ENCODE peak calls at places on chromosomes 16 and 17, in eight cellular contexts. X is HCT116, B is upper lobe of right lung, K is RWPE1, D is tibial artery, Y is psoas muscle, T is dorsolateral prefrontal cortex, H is PC-3. G is an unnamed sample.

GRCh38 chr16:30030011-30030685 is 923 bp downstream of the TLCD3B start:
- DNase-seq in Y (no peak), X (no peak), H (no peak), D (no peak), B (no peak), T (no peak), K (no peak), G (no peak)

GRCh38 chr17:72104164-72104862 is 16.5 kb upstream of the SOX9 start:
- DNase-seq in X (no peak), B (no peak), T (no peak), K (no peak), D (no peak), H (peak), Y (peak), G (no peak)

GRCh38 chr17:3558603-3559269 is 1.1 kb upstream of the TRPV3 start:
- DNase-seq in Y (no peak), X (no peak), D (no peak), T (no peak), H (peak), B (no peak), K (peak), G (no peak)

GRCh38 chr17:45425125-45425983 is 7.3 kb downstream of the ARHGAP27 start:
- DNase-seq in B (peak), D (no peak), T (no peak), K (peak), X (peak), H (peak), Y (peak), G (peak)

GRCh38 chr16:22198547-22199293 is 7.4 kb upstream of the EEF2K start:
- DNase-seq in B (no peak), X (no peak), H (no peak), Y (no peak), K (no peak), D (no peak), T (no peak), G (peak)

GRCh38 chr17:18360518-18360917 is 2.8 kb downstream of the SHMT1 start:
- DNase-seq in T (no peak), B (no peak), D (no peak), X (no peak), K (no peak), H (no peak), Y (no peak), G (no peak)

GRCh38 chr16:22969567-22969966 is 155.6 kb downstream of the HS3ST2 start:
- DNase-seq in K (peak), X (no peak), Y (no peak), T (no peak), D (no peak), B (no peak), H (peak), G (no peak)

GRCh38 chr16:1523581-1524245 is 9.8 kb upstream of the TMEM204 start:
- DNase-seq in H (no peak), Y (no peak), B (no peak), X (no peak), K (no peak), D (no peak), T (no peak), G (no peak)

GRCh38 chr17:8930664-8931063 is 34.8 kb downstream of the PIK3R5 start:
- DNase-seq in X (no peak), T (no peak), B (no peak), K (no peak), H (no peak), D (no peak), Y (no peak), G (no peak)

GRCh38 chr17:36625188-36625587 is 23.8 kb downstream of the MRM1 start:
- DNase-seq in T (no peak), K (no peak), X (no peak), D (no peak), B (no peak), Y (no peak), H (no peak), G (no peak)

GRCh38 chr16:976389-976931 is 5.1 kb upstream of the SOX8 start:
- DNase-seq in X (no peak), B (no peak), T (no peak), D (no peak), H (no peak), Y (no peak), K (no peak), G (peak)

GRCh38 chr16:990516-991291 is 9.1 kb downstream of the SOX8 start:
- DNase-seq in T (no peak), D (no peak), K (no peak), B (no peak), H (no peak), Y (no peak), X (no peak), G (no peak)

GRCh38 chr16:77581706-77582105 is 140.6 kb upstream of the NUDT7 start:
- DNase-seq in X (no peak), Y (no peak), T (no peak), D (no peak), B (no peak), H (no peak), K (no peak), G (no peak)

GRCh38 chr16:23113185-23113584 is 36.1 kb downstream of the USP31 start:
- DNase-seq in B (no peak), T (no peak), X (no peak), K (no peak), H (no peak), Y (no peak), D (no peak), G (peak)

GRCh38 chr16:10983175-10983558 is 38.8 kb downstream of the CLEC16A start:
- DNase-seq in K (no peak), Y (no peak), T (no peak), X (no peak), B (no peak), D (no peak), H (no peak), G (peak)

GRCh38 chr16:31138621-31139578 is 3.4 kb upstream of the PRSS8 start:
- DNase-seq in D (no peak), B (peak), X (peak), H (peak), Y (peak), T (no peak), K (peak), G (no peak)

GRCh38 chr17:42779942-42780815 is at the start of gene WNK4:
- DNase-seq in T (no peak), B (no peak), X (no peak), K (no peak), D (no peak), Y (no peak), H (peak), G (peak)

GRCh38 chr16:62014534-62014933 is 21.7 kb downstream of the CDH8 start:
- DNase-seq in X (no peak), T (no peak), Y (no peak), H (no peak), B (no peak), D (no peak), K (no peak), G (no peak)

DNA sequence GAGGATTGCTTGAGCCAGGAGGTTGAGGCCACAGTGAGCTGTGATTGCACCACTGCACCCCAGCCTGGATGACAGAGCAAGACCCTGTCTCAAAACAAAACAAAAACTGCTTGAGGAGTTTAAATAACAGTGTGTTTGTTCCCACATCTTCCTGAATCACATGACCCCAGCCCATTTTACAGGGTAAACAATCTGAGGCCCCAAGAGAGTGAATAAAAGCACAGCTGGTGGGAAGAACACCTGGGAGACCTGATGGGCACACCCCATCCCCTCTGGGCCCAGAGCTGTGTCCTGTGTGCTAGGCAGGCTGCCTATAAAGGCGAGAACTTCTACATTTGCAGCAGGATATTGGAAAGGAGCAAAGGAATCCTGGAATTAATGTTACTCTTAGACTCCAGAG is 69.6 kb downstream of the PLXDC1 start:
- DNase-seq in K (no peak), D (no peak), T (no peak), X (no peak), H (no peak), B (no peak), Y (no peak), G (no peak)
- H3K27ac ChIP-seq in K (no peak), D (no peak), T (no peak), X (no peak), H (no peak), B (no peak), Y (peak), G (peak)

GRCh38 chr16:55711959-55712876 is 56.4 kb downstream of the SLC6A2 start:
- DNase-seq in B (peak), H (peak), K (peak), X (peak), D (peak), T (peak), Y (peak), G (peak)
- TF ChIP-seq CTCF in B (peak), H (peak), K (peak), X (peak), D (peak), T (peak), Y (peak), G (peak)

GRCh38 chr16:47492036-47492427 is 30.9 kb downstream of the PHKB start:
- DNase-seq in D (no peak), B (no peak), Y (no peak), T (no peak), X (no peak), K (no peak), H (no peak), G (no peak)
- H3K27ac ChIP-seq in D (peak), B (peak), Y (no peak), T (no peak), X (no peak), K (no peak), H (no peak), G (no peak)

DNA sequence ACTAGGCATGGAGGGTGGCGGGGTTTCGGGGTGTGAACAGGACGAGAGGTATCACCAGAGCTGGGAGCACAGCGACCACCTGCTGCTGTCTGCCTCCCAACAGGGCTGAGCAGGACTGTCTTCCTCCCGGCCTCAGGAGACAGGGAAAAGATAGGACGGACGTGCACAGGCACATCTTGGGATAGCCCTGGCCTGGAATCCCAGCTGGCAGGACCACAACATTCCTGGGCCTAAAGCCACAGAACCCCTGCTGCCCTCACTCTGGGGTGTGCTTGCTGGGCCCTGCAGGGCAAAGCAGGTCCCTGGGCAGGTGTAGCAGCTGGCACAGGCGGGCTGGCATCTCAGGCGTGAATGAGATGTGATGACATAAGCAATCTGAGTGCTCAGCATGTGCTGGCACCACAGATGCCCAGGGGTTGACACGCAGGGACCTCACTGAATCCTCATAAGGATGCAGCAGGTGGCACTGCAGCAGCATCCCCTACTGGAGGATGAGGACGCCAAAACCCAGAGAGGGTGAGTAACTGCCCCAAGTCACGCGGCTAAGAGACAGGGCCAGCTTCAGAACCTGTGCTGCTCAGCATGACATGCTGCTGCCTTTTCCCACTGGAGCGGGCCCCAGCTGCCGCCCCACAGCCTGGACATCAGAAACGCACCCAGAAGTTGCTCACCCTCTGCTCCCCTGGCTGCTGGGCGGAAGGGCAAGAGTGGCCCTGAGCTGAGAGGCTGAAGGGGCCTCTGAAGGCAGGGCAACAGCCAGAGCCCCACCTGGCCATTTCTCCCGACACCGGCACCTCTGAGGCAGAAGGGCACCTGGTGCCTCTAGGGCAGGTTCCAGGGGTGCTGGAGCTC is 7.1 kb downstream of the CORO7 start:
- DNase-seq in X (no peak), Y (no peak), K (peak), D (no peak), B (no peak), H (peak), T (peak), G (no peak)
- TF ChIP-seq CTCF in X (peak), Y (no peak), K (peak), D (no peak), B (no peak), H (peak), T (peak), G (peak)

DNA sequence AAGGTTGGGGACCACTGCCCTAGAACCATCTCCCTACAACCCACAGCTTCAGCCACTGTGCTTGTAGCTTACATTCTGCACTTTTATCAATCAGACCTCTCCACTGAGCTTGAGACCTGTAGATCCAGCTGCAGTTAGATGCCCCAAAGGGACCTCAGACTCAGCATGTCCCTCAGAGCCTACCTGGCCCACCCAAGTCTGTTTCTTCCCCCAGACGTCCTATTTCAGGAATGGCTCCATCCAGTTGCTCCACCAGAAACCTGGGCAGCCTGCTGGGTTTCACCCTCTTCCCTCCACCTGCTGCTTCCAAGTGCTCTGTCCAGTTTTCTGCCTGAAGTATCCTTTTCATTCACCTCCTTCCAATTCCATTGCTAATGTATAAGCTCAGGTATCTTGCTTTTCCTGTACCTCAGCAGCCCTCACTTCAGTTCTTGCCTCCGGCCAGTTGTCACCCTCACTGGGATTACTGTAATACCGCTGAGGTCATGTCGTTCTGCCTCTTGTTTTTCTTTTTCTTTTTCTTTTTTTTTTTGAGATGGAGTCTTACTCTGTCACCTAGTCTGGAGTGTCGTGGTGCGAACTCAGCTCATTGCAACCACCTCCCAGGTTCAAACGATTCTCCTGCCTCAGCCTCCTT is 55.0 kb downstream of the GNA13 start:
- DNase-seq in T (no peak), X (no peak), Y (no peak), H (no peak), K (no peak), D (no peak), B (no peak), G (no peak)
- H3K27ac ChIP-seq in T (no peak), X (no peak), Y (no peak), H (no peak), K (no peak), D (no peak), B (no peak), G (no peak)

GRCh38 chr16:48525201-48526057 is 84.6 kb downstream of the N4BP1 start:
- DNase-seq in B (peak), K (no peak), X (no peak), D (no peak), H (no peak), T (no peak), Y (no peak), G (no peak)

GRCh38 chr16:48523415-48524204 is 86.4 kb downstream of the N4BP1 start:
- DNase-seq in Y (no peak), T (no peak), D (no peak), H (no peak), B (no peak), K (no peak), X (no peak), G (no peak)

GRCh38 chr16:48526958-48527331 is 83.0 kb downstream of the N4BP1 start:
- DNase-seq in K (no peak), D (no peak), Y (no peak), B (peak), T (no peak), X (no peak), H (no peak), G (no peak)

GRCh38 chr16:48524348-48525200 is 85.4 kb downstream of the N4BP1 start:
- DNase-seq in H (peak), T (no peak), X (no peak), B (no peak), D (no peak), K (no peak), Y (no peak), G (no peak)

DNA sequence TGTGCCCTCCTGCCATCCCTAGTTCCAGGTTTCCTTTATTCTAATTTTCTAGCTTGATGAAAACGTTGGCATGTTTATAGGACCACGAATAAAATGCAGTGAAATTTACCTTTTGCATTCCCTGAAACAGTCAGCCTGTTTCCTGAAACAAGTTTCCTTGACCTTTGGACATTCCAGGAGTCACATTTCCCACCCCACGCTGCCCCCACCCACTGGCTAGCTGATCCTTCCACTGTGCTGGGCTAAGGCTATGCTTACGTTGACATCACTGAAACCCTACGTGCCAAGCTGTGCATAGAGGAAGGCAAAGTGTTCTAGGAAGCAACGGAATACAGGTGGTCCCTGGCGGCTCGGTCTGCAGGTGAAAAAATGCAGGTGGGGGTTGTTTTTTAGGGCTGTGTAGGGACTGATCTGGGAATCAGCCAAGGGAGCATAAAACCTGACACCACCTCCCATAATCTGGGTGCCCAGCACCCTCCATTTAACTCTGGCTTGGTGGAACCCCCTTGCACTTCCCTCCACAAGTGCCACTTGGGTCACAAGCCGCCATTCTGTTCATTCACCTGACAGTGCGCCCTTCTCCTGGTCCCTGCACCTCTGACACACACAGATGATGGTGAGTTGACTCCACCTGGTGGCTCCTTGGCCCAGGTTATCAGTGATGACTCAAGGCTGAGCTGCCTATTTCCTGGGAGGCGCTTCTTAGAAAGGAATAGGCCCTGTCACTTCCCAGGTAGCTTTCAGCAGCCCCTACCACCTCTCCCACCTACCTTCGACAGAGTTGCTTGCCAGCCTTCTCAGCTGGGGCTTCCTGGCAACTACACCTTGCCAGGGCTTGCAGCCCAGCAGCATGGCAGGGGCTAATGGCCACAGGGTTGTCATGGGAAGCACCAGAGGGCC is 83.7 kb downstream of the N4BP1 start:
- DNase-seq in H (peak), B (peak), X (peak), T (no peak), K (peak), D (no peak), Y (no peak), G (peak)
- TF ChIP-seq CTCF in H (peak), B (no peak), X (peak), T (no peak), K (no peak), D (no peak), Y (no peak), G (peak)

DNA sequence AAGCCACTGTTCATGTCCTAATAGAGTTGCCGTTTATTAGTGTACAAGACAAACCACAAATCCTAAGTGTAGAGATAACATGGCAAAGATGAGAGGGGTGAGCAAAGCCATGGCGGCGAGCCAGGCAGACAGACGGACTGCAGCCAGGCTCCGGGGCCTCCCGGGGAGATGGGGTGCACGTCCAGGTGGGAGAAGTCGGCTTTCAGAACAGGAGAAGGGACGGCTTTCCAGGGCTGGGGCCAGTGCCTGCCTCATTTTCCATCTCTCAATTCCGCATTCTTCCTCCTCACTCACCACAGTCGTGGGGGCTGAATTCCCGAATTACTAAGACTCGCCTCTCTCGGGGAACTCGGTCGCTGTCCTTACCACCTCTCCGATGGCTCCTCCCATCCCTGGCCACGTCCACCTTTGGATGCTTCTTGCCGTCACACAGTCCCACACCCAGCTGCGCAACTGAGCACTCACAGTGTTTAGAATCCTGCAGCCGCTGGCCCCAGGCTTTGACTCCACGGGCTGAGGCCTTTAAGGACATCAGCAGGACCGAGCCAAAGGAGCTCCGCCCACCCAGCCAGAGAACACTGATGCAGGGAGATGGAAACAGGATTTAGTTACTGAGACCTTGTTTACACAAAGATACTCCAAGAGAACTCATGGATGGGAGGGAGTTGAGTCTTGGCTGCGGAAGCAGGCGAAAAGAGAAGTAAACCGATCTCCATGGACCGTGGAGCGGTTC is 59.7 kb downstream of the RNF112 start:
- DNase-seq in K (no peak), H (no peak), X (no peak), D (peak), Y (peak), T (no peak), B (no peak), G (peak)
- H3K27ac ChIP-seq in K (no peak), H (no peak), X (no peak), D (peak), Y (no peak), T (no peak), B (peak), G (no peak)

GRCh38 chr17:30981531-30982519 is 11.0 kb downstream of the RNF135 start:
- DNase-seq in Y (no peak), D (no peak), B (no peak), K (no peak), X (no peak), H (no peak), T (no peak), G (no peak)
- TF ChIP-seq CTCF in Y (no peak), D (no peak), B (no peak), K (no peak), X (no peak), H (no peak), T (no peak), G (no peak)

GRCh38 chr17:41617136-41617535 is 4.6 kb upstream of the KRT16 start:
- DNase-seq in X (no peak), B (peak), K (no peak), H (no peak), Y (no peak), D (no peak), T (no peak), G (no peak)
- H3K27ac ChIP-seq in X (no peak), B (no peak), K (peak), H (no peak), Y (no peak), D (no peak), T (no peak), G (no peak)

DNA sequence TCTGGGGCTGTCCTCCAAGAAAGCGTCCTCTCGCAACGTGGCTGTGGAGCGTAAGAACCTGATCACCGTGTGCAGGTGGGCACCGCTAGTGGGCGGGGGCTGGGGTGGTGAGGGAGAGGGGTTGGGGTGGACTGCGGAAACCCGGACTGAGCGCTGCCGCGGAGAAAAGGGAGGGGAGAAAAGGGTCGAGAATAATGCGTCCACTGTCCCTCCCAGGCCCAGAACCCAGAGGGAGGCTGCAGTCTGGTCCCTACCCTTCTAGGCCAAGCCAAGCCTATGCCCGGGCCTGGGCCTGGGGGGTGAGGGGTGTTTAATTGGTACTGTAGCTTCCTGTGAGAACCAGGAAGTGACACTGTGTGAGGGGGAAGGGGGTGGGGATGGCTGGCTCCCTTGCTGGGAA is 464 bp downstream of the RUNDC3A start:
- DNase-seq in K (no peak), X (no peak), D (no peak), B (no peak), T (no peak), H (no peak), Y (no peak), G (peak)
- TF ChIP-seq CTCF in K (no peak), X (no peak), D (no peak), B (no peak), T (no peak), H (no peak), Y (no peak), G (no peak)